ENCODE peak calls at places on chromosomes 4 and X, in six cellular contexts. Y is right lobe of liver, H is tibial nerve, X is stomach, O is Peyer's patch, P is GM18507. V is an unnamed sample.

GRCh38 chr4:80150387-80151173 is 46.7 kb upstream of the PRDM8 start:
- DNase-seq in X (no peak), O (no peak), P (no peak), Y (no peak), H (no peak), V (no peak)

GRCh38 chrX:54087661-54088060 is 43.4 kb upstream of the PHF8 start:
- DNase-seq in H (no peak), P (no peak), X (no peak), O (no peak), Y (no peak), V (no peak)

GRCh38 chr4:163166041-163166579 is 580 bp downstream of the NAF1 start:
- DNase-seq in O (peak; percentile 76), Y (peak; percentile 58), X (peak; percentile 47), P (peak; percentile 33), H (peak; percentile 14), V (peak; percentile 41)

GRCh38 chr4:53937918-53938317 is 126.5 kb downstream of the CHIC2 start:
- DNase-seq in H (no peak), Y (no peak), O (no peak), P (no peak), X (no peak), V (no peak)

GRCh38 chr4:149031399-149031798 is 589.2 kb upstream of the NR3C2 start:
- DNase-seq in H (no peak), P (no peak), X (no peak), O (no peak), Y (no peak), V (no peak)

GRCh38 chr4:95641571-95641970 is 92.8 kb upstream of the UNC5C start:
- DNase-seq in X (no peak), P (no peak), Y (no peak), O (no peak), H (no peak), V (no peak)

GRCh38 chrX:70500826-70501225 is 56.2 kb downstream of the DLG3 start:
- DNase-seq in H (no peak), Y (no peak), P (no peak), O (no peak), X (no peak), V (no peak)

GRCh38 chr4:21181716-21182115 is 481.5 kb downstream of the PACRGL start:
- DNase-seq in O (no peak), P (no peak), X (no peak), H (no peak), Y (no peak), V (no peak)

GRCh38 chr4:74042681-74043080 is 4.2 kb upstream of the CXCL3 start:
- DNase-seq in H (no peak), Y (peak; percentile 51), O (no peak), P (no peak), X (peak; percentile 34), V (no peak)

GRCh38 chr4:104589264-104589868 is 94.7 kb upstream of the CXXC4 start:
- DNase-seq in X (no peak), P (no peak), O (no peak), H (no peak), Y (no peak), V (no peak)

GRCh38 chr4:16609170-16609758 is 289.2 kb downstream of the LDB2 start:
- DNase-seq in H (no peak), Y (no peak), O (no peak), P (no peak), X (no peak), V (no peak)

GRCh38 chr4:27381806-27382205 is 521.2 kb downstream of the STIM2 start:
- DNase-seq in H (no peak), X (no peak), O (no peak), P (no peak), Y (no peak), V (no peak)

GRCh38 chr4:39616651-39617050 is 22.0 kb downstream of the SMIM14 start:
- DNase-seq in H (no peak), Y (no peak), O (no peak), P (no peak), X (no peak), V (no peak)

GRCh38 chr4:67746797-67747495 is 7.2 kb downstream of the GNRHR start:
- DNase-seq in X (no peak), P (no peak), O (no peak), H (no peak), Y (no peak), V (no peak)

GRCh38 chr4:85720736-85721135 is 245.8 kb downstream of the ARHGAP24 start:
- DNase-seq in H (no peak), O (no peak), Y (no peak), X (no peak), P (no peak), V (no peak)

GRCh38 chr4:137156054-137156453 is 376.2 kb downstream of the PCDH18 start:
- DNase-seq in O (no peak), Y (no peak), H (no peak), P (no peak), X (no peak), V (no peak)

V was measured in GM12892.